ENCODE peak calls at places on chromosomes 12 and 14, in nine cellular contexts. I, M, Q, O, K, X, B, S and J are unnamed samples.
A peak's percentile ranks its signal among the peaks of the same experiment; 100 is the strongest.

GRCh38 chr12:7935773-7936581 is at the start of gene SLC2A3:
- DNase-seq in I (peak; percentile 57), M (peak; percentile 94), Q (peak; percentile 67), O (peak; percentile 62), K (peak; percentile 92), X (no peak), B (peak; percentile 92), S (peak; percentile 91), J (peak; percentile 79)

GRCh38 chr12:103677341-103677740 is 90.3 kb downstream of the STAB2 start:
- DNase-seq in I (no peak), M (no peak), Q (no peak), O (no peak), K (no peak), X (no peak), B (no peak), S (no peak), J (no peak)

GRCh38 chr14:91402278-91403068 is 15.1 kb downstream of the CCDC88C start:
- DNase-seq in I (no peak), M (no peak), Q (no peak), O (no peak), K (peak; percentile 60), X (no peak), B (no peak), S (peak; percentile 59), J (no peak)

GRCh38 chr12:46547421-46548340 is 175.1 kb upstream of the SLC38A2 start:
- DNase-seq in I (no peak), M (peak; percentile 29), Q (no peak), O (no peak), K (no peak), X (no peak), B (no peak), S (peak; percentile 32), J (no peak)

GRCh38 chr12:49088190-49088931 is 6.2 kb downstream of the DHH start:
- DNase-seq in I (peak; percentile 54), M (peak; percentile 88), Q (peak; percentile 75), O (peak; percentile 42), K (peak; percentile 99), X (peak; percentile 68), B (peak; percentile 93), S (peak; percentile 95), J (peak; percentile 67)

GRCh38 chr12:111078731-111079130 is 158.4 kb upstream of the MYL2 start:
- DNase-seq in I (no peak), M (no peak), Q (no peak), O (no peak), K (no peak), X (no peak), B (no peak), S (no peak), J (no peak)

GRCh38 chr12:125403145-125403789 is 338.0 kb downstream of the AACS start:
- DNase-seq in I (no peak), M (peak; percentile 37), Q (no peak), O (no peak), K (no peak), X (no peak), B (peak; percentile 63), S (peak; percentile 20), J (no peak)

GRCh38 chr14:55115861-55116245 is 13.2 kb upstream of the LGALS3 start:
- DNase-seq in I (no peak), M (no peak), Q (no peak), O (no peak), K (no peak), X (no peak), B (no peak), S (no peak), J (no peak)

GRCh38 chr12:71503579-71504470 is 64.2 kb downstream of the LGR5 start:
- DNase-seq in I (no peak), M (no peak), Q (no peak), O (no peak), K (no peak), X (no peak), B (no peak), S (no peak), J (no peak)

GRCh38 chr14:23436327-23437141 is 1.1 kb upstream of the MYH7 start:
- DNase-seq in I (no peak), M (no peak), Q (no peak), O (no peak), K (no peak), X (peak; percentile 68), B (no peak), S (no peak), J (no peak)